ENCODE peak calls at places on chromosomes 11 and 22, in five cellular contexts. One of them, this sample, is unnamed.
A peak's percentile ranks its signal among the peaks of the same experiment; 100 is the strongest.

GRCh38 chr11:17410606-17411379 is 22.3 kb upstream of the KCNJ11 start:
- DNase-seq in SK-N-SH: no peak
- DNase-seq in K562: no peak
- DNase-seq in A549: no peak
- DNase-seq in IMR-90: no peak
- DNase-seq in this sample: no peak

GRCh38 chr11:113994077-113994954 is 19.4 kb downstream of the HTR3A start:
- DNase-seq in IMR-90: no peak
- DNase-seq in SK-N-SH: peak; percentile 71
- DNase-seq in A549: peak; percentile 37
- DNase-seq in K562: peak; percentile 49
- DNase-seq in this sample: no peak

GRCh38 chr22:43302462-43303109 is 40.6 kb downstream of the SCUBE1 start:
- DNase-seq in SK-N-SH: no peak
- DNase-seq in IMR-90: no peak
- DNase-seq in K562: no peak
- DNase-seq in A549: no peak
- DNase-seq in this sample: no peak

GRCh38 chr11:35524780-35525179 is 636 bp downstream of the PAMR1 start:
- DNase-seq in K562: no peak
- DNase-seq in A549: no peak
- DNase-seq in SK-N-SH: no peak
- DNase-seq in IMR-90: peak; percentile 68
- DNase-seq in this sample: no peak

GRCh38 chr11:130124096-130124495 is 35.5 kb upstream of the ST14 start:
- DNase-seq in K562: no peak
- DNase-seq in IMR-90: peak; percentile 89
- DNase-seq in SK-N-SH: no peak
- DNase-seq in A549: peak; percentile 22
- DNase-seq in this sample: no peak

GRCh38 chr11:6129011-6129410 is 21.5 kb downstream of the OR56B4 start:
- DNase-seq in IMR-90: no peak
- DNase-seq in K562: no peak
- DNase-seq in A549: no peak
- DNase-seq in SK-N-SH: no peak
- DNase-seq in this sample: no peak

GRCh38 chr11:108906826-108907225 is 242.0 kb downstream of the DDX10 start:
- DNase-seq in A549: no peak
- DNase-seq in K562: no peak
- DNase-seq in IMR-90: peak; percentile 40
- DNase-seq in SK-N-SH: no peak
- DNase-seq in this sample: no peak

GRCh38 chr11:32232516-32232915 is 141.6 kb downstream of the RCN1 start:
- DNase-seq in IMR-90: no peak
- DNase-seq in K562: no peak
- DNase-seq in SK-N-SH: no peak
- DNase-seq in A549: no peak
- DNase-seq in this sample: no peak

GRCh38 chr11:2991477-2992233 is 474 bp downstream of the NAP1L4 start:
- DNase-seq in SK-N-SH: no peak
- DNase-seq in K562: no peak
- DNase-seq in IMR-90: peak; percentile 20
- DNase-seq in A549: peak; percentile 29
- DNase-seq in this sample: no peak

DNA sequence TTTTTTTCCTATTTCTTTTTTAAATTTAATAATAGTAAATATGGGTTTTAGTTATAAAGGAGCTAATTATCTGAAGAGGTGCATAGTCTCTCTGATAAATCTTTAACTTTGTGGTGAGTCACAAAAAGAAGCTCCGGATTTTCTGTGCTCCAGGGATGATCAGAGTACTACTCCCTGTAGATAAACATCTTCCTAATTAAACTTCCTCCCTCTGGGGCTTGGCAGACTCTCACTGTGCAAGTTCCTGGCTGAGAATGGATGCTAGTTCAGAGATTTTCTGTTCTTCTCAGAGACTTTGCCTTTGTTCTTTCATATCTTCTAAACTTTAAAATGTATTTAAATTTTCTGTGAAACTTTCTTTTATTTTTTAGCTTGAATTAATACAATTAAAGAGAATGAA is at the start of gene OR10G7:
- DNase-seq in A549: no peak
- DNase-seq in SK-N-SH: peak; percentile 11
- DNase-seq in K562: no peak
- DNase-seq in IMR-90: no peak
- DNase-seq in this sample: no peak
- TF ChIP-seq RCOR1 in A549: no peak
- TF ChIP-seq RCOR1 in SK-N-SH: no peak
- TF ChIP-seq RCOR1 in K562: no peak
- TF ChIP-seq RCOR1 in IMR-90: no peak
- TF ChIP-seq RCOR1 in this sample: no peak

GRCh38 chr22:24370426-24370825 is 57.0 kb upstream of the ADORA2A start:
- DNase-seq in IMR-90: no peak
- DNase-seq in A549: no peak
- DNase-seq in K562: no peak
- DNase-seq in SK-N-SH: no peak
- DNase-seq in this sample: no peak
- TF ChIP-seq RCOR1 in IMR-90: no peak
- TF ChIP-seq RCOR1 in A549: no peak
- TF ChIP-seq RCOR1 in K562: no peak
- TF ChIP-seq RCOR1 in SK-N-SH: no peak
- TF ChIP-seq RCOR1 in this sample: no peak

GRCh38 chr22:17867160-17867785 is 93.0 kb upstream of the BID start:
- DNase-seq in SK-N-SH: peak; percentile 41
- DNase-seq in K562: peak; percentile 58
- DNase-seq in A549: no peak
- DNase-seq in IMR-90: no peak
- DNase-seq in this sample: no peak

GRCh38 chr22:17864398-17865182 is 90.3 kb upstream of the BID start:
- DNase-seq in A549: no peak
- DNase-seq in IMR-90: no peak
- DNase-seq in SK-N-SH: no peak
- DNase-seq in K562: no peak
- DNase-seq in this sample: no peak

GRCh38 chr22:17866621-17867020 is 92.4 kb upstream of the BID start:
- DNase-seq in IMR-90: no peak
- DNase-seq in K562: no peak
- DNase-seq in A549: no peak
- DNase-seq in SK-N-SH: no peak
- DNase-seq in this sample: no peak

GRCh38 chr22:17865183-17866055 is 91.2 kb upstream of the BID start:
- DNase-seq in IMR-90: no peak
- DNase-seq in K562: no peak
- DNase-seq in A549: no peak
- DNase-seq in SK-N-SH: no peak
- DNase-seq in this sample: no peak

GRCh38 chr22:17866127-17866526 is 91.9 kb upstream of the BID start:
- DNase-seq in IMR-90: no peak
- DNase-seq in SK-N-SH: no peak
- DNase-seq in K562: no peak
- DNase-seq in A549: no peak
- DNase-seq in this sample: no peak
- TF ChIP-seq RCOR1 in IMR-90: no peak
- TF ChIP-seq RCOR1 in SK-N-SH: no peak
- TF ChIP-seq RCOR1 in K562: no peak
- TF ChIP-seq RCOR1 in A549: no peak
- TF ChIP-seq RCOR1 in this sample: no peak

GRCh38 chr11:68037481-68038225 is 1.2 kb upstream of the TCIRG1 start:
- DNase-seq in SK-N-SH: no peak
- DNase-seq in IMR-90: no peak
- DNase-seq in K562: no peak
- DNase-seq in A549: no peak
- DNase-seq in this sample: no peak
- TF ChIP-seq RCOR1 in SK-N-SH: no peak
- TF ChIP-seq RCOR1 in IMR-90: no peak
- TF ChIP-seq RCOR1 in K562: no peak
- TF ChIP-seq RCOR1 in A549: no peak
- TF ChIP-seq RCOR1 in this sample: no peak

DNA sequence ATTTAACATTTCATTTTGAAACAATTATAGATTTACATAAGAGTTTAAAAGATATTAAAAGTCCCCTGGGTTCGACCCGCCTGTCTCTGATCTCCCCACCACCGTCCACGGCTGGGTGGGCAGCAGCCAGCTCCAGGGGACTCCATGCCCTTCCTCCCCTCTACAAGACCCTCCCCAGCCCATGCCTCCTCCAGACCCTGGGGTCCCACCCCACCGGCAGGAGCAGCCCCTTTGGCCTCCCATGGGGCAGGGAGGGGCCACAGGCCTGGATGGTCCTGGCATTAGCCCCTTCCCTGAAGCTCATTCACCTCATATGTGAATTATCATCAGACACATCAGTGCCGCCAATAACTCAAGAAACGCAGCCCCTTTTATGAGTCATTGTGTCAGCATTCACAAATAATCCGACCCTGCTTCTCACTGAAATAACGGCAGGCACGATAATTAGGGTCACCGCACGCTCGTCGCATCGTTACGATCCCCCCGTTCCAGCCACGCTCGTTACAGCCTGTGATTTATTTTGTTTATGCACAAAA is 124.2 kb downstream of the BRD1 start:
- DNase-seq in A549: no peak
- DNase-seq in SK-N-SH: no peak
- DNase-seq in K562: no peak
- DNase-seq in IMR-90: no peak
- DNase-seq in this sample: no peak
- TF ChIP-seq RCOR1 in A549: no peak
- TF ChIP-seq RCOR1 in SK-N-SH: no peak
- TF ChIP-seq RCOR1 in K562: no peak
- TF ChIP-seq RCOR1 in IMR-90: no peak
- TF ChIP-seq RCOR1 in this sample: no peak

GRCh38 chr11:118205979-118206611 is 18.7 kb downstream of the JAML start:
- DNase-seq in SK-N-SH: no peak
- DNase-seq in K562: no peak
- DNase-seq in IMR-90: no peak
- DNase-seq in A549: no peak
- DNase-seq in this sample: no peak
- TF ChIP-seq RCOR1 in SK-N-SH: no peak
- TF ChIP-seq RCOR1 in K562: no peak
- TF ChIP-seq RCOR1 in IMR-90: no peak
- TF ChIP-seq RCOR1 in A549: no peak
- TF ChIP-seq RCOR1 in this sample: no peak

GRCh38 chr11:62245271-62245753 is 3.3 kb downstream of the SCGB1D2 start:
- DNase-seq in A549: peak; percentile 24
- DNase-seq in SK-N-SH: peak; percentile 20
- DNase-seq in IMR-90: peak; percentile 28
- DNase-seq in K562: peak; percentile 44
- DNase-seq in this sample: no peak
- TF ChIP-seq RCOR1 in A549: no peak
- TF ChIP-seq RCOR1 in SK-N-SH: no peak
- TF ChIP-seq RCOR1 in IMR-90: no peak
- TF ChIP-seq RCOR1 in K562: no peak
- TF ChIP-seq RCOR1 in this sample: no peak